ENCODE peak calls at places on chromosomes 16 and 17, in five cellular contexts. Q is lower lobe of right lung; M is A549; W is heart right ventricle; S is CD8-positive, alpha-beta memory T cell. K is an unnamed sample.

GRCh38 chr17:75738218-75738802 is 17.1 kb downstream of the ITGB4 start:
- DNase-seq in Q (peak; percentile 79), M (no peak), W (no peak), S (no peak), K (peak; percentile 79)

GRCh38 chr17:78172284-78173024 is 4.1 kb downstream of the SYNGR2 start:
- DNase-seq in Q (peak; percentile 87), M (peak; percentile 46), W (peak; percentile 56), S (no peak), K (peak; percentile 83)

GRCh38 chr17:17749025-17749772 is 67.9 kb downstream of the RAI1 start:
- DNase-seq in Q (no peak), M (no peak), W (peak; percentile 51), S (no peak), K (peak; percentile 75)

GRCh38 chr17:4475001-4475400 is 23.7 kb upstream of the SPNS2 start:
- DNase-seq in Q (no peak), M (no peak), W (no peak), S (no peak), K (no peak)

GRCh38 chr17:28598389-28598788 is 436 bp downstream of the SPAG5 start:
- DNase-seq in Q (no peak), M (no peak), W (no peak), S (no peak), K (no peak)

GRCh38 chr16:81005644-81006471 is 827 bp downstream of the CMC2 start:
- DNase-seq in Q (no peak), M (peak; percentile 57), W (no peak), S (no peak), K (no peak)

GRCh38 chr17:42928714-42929496 is 28.3 kb downstream of the G6PC1 start:
- DNase-seq in Q (peak; percentile 53), M (peak; percentile 93), W (no peak), S (no peak), K (peak; percentile 59)

GRCh38 chr17:15351925-15352324 is 10.5 kb upstream of the TEKT3 start:
- DNase-seq in Q (no peak), M (peak; percentile 76), W (no peak), S (no peak), K (no peak)

GRCh38 chr17:44556114-44556853 is 1.0 kb upstream of the FZD2 start:
- DNase-seq in Q (no peak), M (peak; percentile 74), W (peak; percentile 18), S (peak; percentile 23), K (no peak)
- H3K4me1 ChIP-seq in Q (peaks cover 17% of the 10 kb centered on the region), M (peaks cover 61% of the 10 kb centered on the region), W (peaks cover 21% of the 10 kb centered on the region), S (peaks cover 7% of the 10 kb centered on the region), K (no peaks in the 10 kb centered on the region)

GRCh38 chr16:66372078-66372897 is 5.8 kb downstream of the CDH5 start:
- DNase-seq in Q (no peak), M (no peak), W (no peak), S (no peak), K (peak; percentile 20)
- H3K4me1 ChIP-seq in Q (peaks cover 40% of the 10 kb centered on the region), M (no peaks in the 10 kb centered on the region), W (peaks cover 87% of the 10 kb centered on the region), S (no peaks in the 10 kb centered on the region), K (no peaks in the 10 kb centered on the region)

GRCh38 chr16:56610017-56610608 is 1.7 kb downstream of the MT2A start:
- DNase-seq in Q (peak; percentile 81), M (peak; percentile 75), W (no peak), S (peak; percentile 78), K (peak; percentile 85)
- H3K4me1 ChIP-seq in Q (peaks cover 55% of the 10 kb centered on the region), M (peaks cover 71% of the 10 kb centered on the region), W (peaks cover 66% of the 10 kb centered on the region), S (peaks cover 39% of the 10 kb centered on the region), K (peaks cover 5% of the 10 kb centered on the region)

DNA sequence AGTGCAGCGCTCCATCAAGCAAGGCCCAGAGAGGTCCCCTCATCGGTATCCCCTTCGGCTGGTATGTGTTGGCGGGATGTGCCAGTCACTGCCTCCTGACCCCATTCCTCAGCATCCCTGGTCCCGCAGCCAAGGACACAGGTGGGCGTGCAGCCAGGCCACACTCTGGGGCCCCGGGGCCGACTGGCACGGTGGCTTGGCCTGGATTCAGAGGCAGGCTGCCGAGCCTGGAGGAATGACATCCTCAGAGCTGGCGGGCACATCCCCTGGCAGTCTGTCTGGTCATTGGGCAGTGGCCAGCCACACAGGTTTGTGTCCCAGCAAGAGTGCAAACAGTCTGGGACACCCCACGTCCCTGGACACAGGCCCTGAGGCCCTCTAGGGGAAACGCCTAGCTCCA is 111.1 kb downstream of the SDK2 start:
- DNase-seq in Q (no peak), M (no peak), W (peak; percentile 86), S (no peak), K (no peak)
- H3K4me1 ChIP-seq in Q (no peaks in the 10 kb centered on the region), M (no peaks in the 10 kb centered on the region), W (no peaks in the 10 kb centered on the region), S (no peaks in the 10 kb centered on the region), K (no peaks in the 10 kb centered on the region)

K was measured in aorta.